ENCODE peak calls at places on chromosome 9, in eight cellular contexts. V is IMR-90, P is NT2/D1, A is psoas muscle, W is pancreas, R is adrenal gland, O is A673, S is body of pancreas. H is an unnamed sample. For H3K9me3, the result is how much of the 10 kb centered on the place peaks cover.

GRCh38 chr9:110095238-110095637 is 112.7 kb downstream of the C9orf152 start:
- DNase-seq in V (peak), P (no peak), A (no peak), W (no peak), R (no peak), O (no peak), S (no peak), H (no peak)

GRCh38 chr9:120394058-120394669 is 185.8 kb downstream of the CDK5RAP2 start:
- DNase-seq in V (peak), P (no peak), A (no peak), W (no peak), R (peak), O (no peak), S (no peak), H (no peak)

GRCh38 chr9:131397100-131397790 is 3.4 kb downstream of the PRRC2B start:
- DNase-seq in V (peak), P (no peak), A (no peak), W (no peak), R (no peak), O (no peak), S (peak), H (no peak)

GRCh38 chr9:1024112-1024511 is 26.0 kb upstream of the DMRT2 start:
- DNase-seq in V (no peak), P (no peak), A (no peak), W (no peak), R (no peak), O (no peak), S (no peak), H (no peak)

GRCh38 chr9:71683598-71684235 is 84.6 kb downstream of the CEMIP2 start:
- DNase-seq in V (peak), P (no peak), A (no peak), W (no peak), R (peak), O (peak), S (no peak), H (no peak)

GRCh38 chr9:33946779-33947535 is 101.7 kb downstream of the UBAP2 start:
- DNase-seq in V (peak), P (no peak), A (no peak), W (no peak), R (no peak), O (no peak), S (no peak), H (no peak)

GRCh38 chr9:129081388-129081889 is 528 bp downstream of the DOLPP1 start:
- DNase-seq in V (no peak), P (peak), A (no peak), W (no peak), R (no peak), O (no peak), S (no peak), H (no peak)

GRCh38 chr9:86329649-86330048 is 24.6 kb downstream of the TUT7 start:
- DNase-seq in V (peak), P (no peak), A (no peak), W (no peak), R (no peak), O (no peak), S (no peak), H (no peak)

GRCh38 chr9:27599102-27599501 is 25.8 kb upstream of the C9orf72 start:
- DNase-seq in V (no peak), P (no peak), A (no peak), W (no peak), R (no peak), O (no peak), S (no peak), H (no peak)

GRCh38 chr9:35002623-35003022 is 13.1 kb downstream of the DNAJB5 start:
- DNase-seq in V (no peak), P (no peak), A (no peak), W (no peak), R (peak), O (no peak), S (no peak), H (no peak)

GRCh38 chr9:112644449-112644965 is 73.4 kb downstream of the INIP start:
- DNase-seq in V (no peak), P (no peak), A (no peak), W (no peak), R (no peak), O (no peak), S (no peak), H (no peak)

GRCh38 chr9:89154651-89155336 is 23.8 kb downstream of the SHC3 start:
- DNase-seq in V (peak), P (no peak), A (no peak), W (no peak), R (no peak), O (peak), S (no peak), H (no peak)

GRCh38 chr9:116471093-116471906 is 215.8 kb upstream of the TRIM32 start:
- DNase-seq in V (peak), P (peak), A (no peak), W (no peak), R (peak), O (peak), S (peak), H (peak)

GRCh38 chr9:34662544-34663295 is at the start of gene CCL27:
- DNase-seq in V (no peak), P (no peak), A (no peak), W (no peak), R (no peak), O (no peak), S (no peak), H (no peak)

GRCh38 chr9:109455861-109456260 is 42.2 kb downstream of the PTPN3 start:
- DNase-seq in V (no peak), P (no peak), A (no peak), W (no peak), R (no peak), O (no peak), S (no peak), H (no peak)

GRCh38 chr9:5389109-5389732 is 48.5 kb downstream of the PLGRKT start:
- DNase-seq in V (peak), P (no peak), A (no peak), W (no peak), R (no peak), O (peak), S (no peak), H (no peak)

GRCh38 chr9:70411930-70412677 is 2.4 kb downstream of the KLF9 start:
- DNase-seq in V (peak), P (no peak), A (peak), W (peak), R (peak), O (no peak), S (peak), H (peak)

GRCh38 chr9:34701023-34701768 is 8.7 kb downstream of the CCL21 start:
- DNase-seq in V (peak), P (peak), A (peak), W (peak), R (peak), O (peak), S (peak), H (peak)

GRCh38 chr9:98229620-98230019 is 25.8 kb downstream of the TBC1D2 start:
- DNase-seq in V (no peak), P (no peak), A (no peak), W (no peak), R (no peak), O (no peak), S (no peak), H (no peak)

GRCh38 chr9:112013261-112013660 is 116.6 kb downstream of the UGCG start:
- DNase-seq in V (no peak), P (no peak), A (no peak), W (no peak), R (no peak), O (no peak), S (no peak), H (no peak)

GRCh38 chr9:137488330-137488653 is 29.2 kb upstream of the NSMF start:
- DNase-seq in V (no peak), P (no peak), A (no peak), W (peak), R (no peak), O (no peak), S (peak), H (no peak)

GRCh38 chr9:21964925-21965385 is 29.2 kb downstream of the CDKN2A start:
- DNase-seq in V (no peak), P (no peak), A (no peak), W (peak), R (peak), O (no peak), S (peak), H (no peak)

GRCh38 chr9:7228786-7229185 is 471.0 kb downstream of the KDM4C start:
- DNase-seq in V (no peak), P (no peak), A (no peak), W (no peak), R (no peak), O (no peak), S (no peak), H (no peak)

GRCh38 chr9:36721846-36722588 is 149.3 kb downstream of the MELK start:
- DNase-seq in V (no peak), P (no peak), A (no peak), W (no peak), R (no peak), O (peak), S (peak), H (peak)

GRCh38 chr9:65403721-65404120 is 118.7 kb upstream of the FOXD4L5 start:
- DNase-seq in V (no peak), P (no peak), A (no peak), W (no peak), R (no peak), O (no peak), S (no peak), H (no peak)

GRCh38 chr9:65404232-65405006 is 119.4 kb upstream of the FOXD4L5 start:
- DNase-seq in V (no peak), P (no peak), A (no peak), W (no peak), R (no peak), O (no peak), S (no peak), H (no peak)

GRCh38 chr9:65400886-65401285 is 115.9 kb upstream of the FOXD4L5 start:
- DNase-seq in V (no peak), P (no peak), A (no peak), W (no peak), R (no peak), O (no peak), S (no peak), H (no peak)

GRCh38 chr9:65409471-65409980 is 124.5 kb upstream of the FOXD4L5 start:
- DNase-seq in V (no peak), P (no peak), A (no peak), W (no peak), R (no peak), O (no peak), S (no peak), H (no peak)

GRCh38 chr9:65405253-65405652 is 120.2 kb upstream of the FOXD4L5 start:
- DNase-seq in V (no peak), P (no peak), A (no peak), W (no peak), R (no peak), O (no peak), S (no peak), H (no peak)
- H3K9me3 ChIP-seq in V (under half), P (under half), A (under half), W (under half), R (under half), O (under half), S (under half), H (under half)

GRCh38 chr9:103210607-103211006 is 215.5 kb downstream of the CYLC2 start:
- DNase-seq in V (no peak), P (no peak), A (no peak), W (no peak), R (no peak), O (no peak), S (no peak), H (no peak)
- H3K9me3 ChIP-seq in V (under half), P (under half), A (under half), W (under half), R (under half), O (under half), S (under half), H (under half)

DNA sequence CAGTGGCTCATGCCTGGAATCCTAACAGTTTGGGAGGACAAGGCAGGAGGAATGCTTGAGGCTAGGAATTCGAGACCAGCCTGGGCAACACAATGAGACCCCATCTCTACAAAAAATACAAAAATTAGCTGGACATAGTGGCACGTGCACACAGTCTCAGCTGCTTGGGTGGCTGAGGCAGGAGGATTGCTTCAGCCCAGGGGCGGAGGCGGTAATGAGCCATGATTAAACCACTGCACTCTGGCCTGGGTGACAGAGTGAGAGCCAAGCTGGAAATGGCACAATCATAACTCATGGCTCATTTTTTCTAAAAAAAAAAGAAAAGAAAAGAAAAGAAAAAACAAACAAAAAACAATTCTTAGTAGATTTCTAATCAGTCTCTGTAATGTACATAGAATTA is 446.2 kb downstream of the ELAVL2 start:
- DNase-seq in V (no peak), P (no peak), A (no peak), W (no peak), R (no peak), O (no peak), S (no peak), H (no peak)
- H3K9me3 ChIP-seq in V (under half), P (under half), A (under half), W (under half), R (under half), O (under half), S (under half), H (under half)

GRCh38 chr9:118017607-118018122 is 313.5 kb downstream of the TLR4 start:
- DNase-seq in V (no peak), P (no peak), A (no peak), W (no peak), R (no peak), O (no peak), S (no peak), H (no peak)
- H3K9me3 ChIP-seq in V (under half), P (under half), A (under half), W (under half), R (under half), O (under half), S (under half), H (under half)

GRCh38 chr9:40909821-40910220 is 218.7 kb downstream of the FOXD4L6 start:
- DNase-seq in V (no peak), P (no peak), A (no peak), W (no peak), R (no peak), O (no peak), S (no peak), H (no peak)
- H3K9me3 ChIP-seq in V (half or more), P (half or more), A (half or more), W (under half), R (under half), O (under half), S (half or more), H (under half)

GRCh38 chr9:115422932-115423440 is 305.0 kb upstream of the TNC start:
- DNase-seq in V (no peak), P (no peak), A (no peak), W (no peak), R (no peak), O (no peak), S (no peak), H (no peak)
- H3K9me3 ChIP-seq in V (under half), P (half or more), A (under half), W (under half), R (under half), O (under half), S (under half), H (under half)

GRCh38 chr9:135131488-135131887 is 44.0 kb downstream of the OLFM1 start:
- DNase-seq in V (no peak), P (no peak), A (no peak), W (no peak), R (no peak), O (no peak), S (no peak), H (no peak)

GRCh38 chr9:135134253-135135028 is 47.0 kb downstream of the OLFM1 start:
- DNase-seq in V (no peak), P (no peak), A (peak), W (no peak), R (peak), O (peak), S (peak), H (no peak)

GRCh38 chr9:135130266-135130976 is 43.0 kb downstream of the OLFM1 start:
- DNase-seq in V (no peak), P (no peak), A (no peak), W (peak), R (no peak), O (peak), S (no peak), H (no peak)

GRCh38 chr9:135129137-135129695 is 41.7 kb downstream of the OLFM1 start:
- DNase-seq in V (no peak), P (no peak), A (no peak), W (no peak), R (no peak), O (no peak), S (no peak), H (no peak)

DNA sequence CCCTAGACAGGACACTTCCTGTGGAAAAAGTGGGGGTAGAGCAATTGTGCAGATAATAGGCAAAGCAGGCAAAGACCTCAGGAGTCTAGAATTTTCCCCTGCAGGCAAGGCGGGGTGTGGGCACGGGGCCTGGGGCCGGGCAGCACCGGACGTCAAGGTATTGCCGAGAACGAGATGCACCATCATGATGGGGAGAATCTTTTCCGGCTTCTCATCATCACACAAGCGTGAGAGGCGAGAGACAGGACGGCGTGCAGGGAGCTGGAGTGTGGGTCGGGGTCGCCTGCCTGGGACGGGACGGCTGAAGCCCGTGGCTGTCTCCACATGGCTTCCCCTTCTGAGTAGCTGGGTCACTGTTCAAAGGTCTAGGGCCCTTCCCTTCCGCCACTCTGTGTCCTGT is 44.5 kb downstream of the OLFM1 start:
- DNase-seq in V (no peak), P (no peak), A (no peak), W (no peak), R (no peak), O (no peak), S (no peak), H (no peak)
- H3K9me3 ChIP-seq in V (under half), P (under half), A (under half), W (under half), R (under half), O (under half), S (under half), H (under half)

DNA sequence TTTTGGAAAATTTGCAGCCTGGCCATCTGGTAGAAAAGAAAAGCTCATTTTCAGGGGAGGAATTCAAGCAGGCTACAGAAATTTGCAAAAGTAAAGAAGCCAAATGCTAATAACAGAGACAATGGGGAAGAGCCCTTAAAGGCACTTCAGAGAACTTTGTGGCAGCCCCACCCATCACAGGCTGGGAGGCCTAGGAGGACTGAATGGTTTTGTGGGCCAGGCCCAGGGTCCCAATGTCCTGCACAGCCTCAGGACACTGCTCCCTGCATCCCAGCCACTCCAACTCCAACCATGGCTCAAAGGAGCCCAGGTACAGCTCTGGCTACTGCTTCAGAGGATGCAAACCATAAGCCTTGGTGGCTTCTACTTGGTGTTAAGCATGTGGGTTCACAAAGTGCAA is 44.3 kb downstream of the PTPDC1 start:
- DNase-seq in V (no peak), P (no peak), A (no peak), W (no peak), R (no peak), O (no peak), S (no peak), H (no peak)
- H3K9me3 ChIP-seq in V (under half), P (under half), A (under half), W (under half), R (under half), O (under half), S (under half), H (under half)

GRCh38 chr9:96038271-96038670 is 162.8 kb downstream of the ERCC6L2 start:
- DNase-seq in V (no peak), P (no peak), A (no peak), W (no peak), R (no peak), O (no peak), S (no peak), H (no peak)
- H3K9me3 ChIP-seq in V (under half), P (under half), A (under half), W (under half), R (under half), O (under half), S (under half), H (under half)